ENCODE peak calls at places on chromosomes 2 and 18, in eight cellular contexts. L, K, P, Z, E, Q, D and G are unnamed samples.

GRCh38 chr2:72144746-72145657 is 2.7 kb downstream of the CYP26B1 start:
- DNase-seq in E (no peak), P (no peak), L (no peak), Q (no peak), Z (peak), D (no peak), K (no peak), G (no peak)

GRCh38 chr2:4673025-4673489 is 969.7 kb downstream of the DCDC2C start:
- DNase-seq in Q (no peak), D (no peak), E (no peak), K (no peak), L (peak), Z (no peak), P (peak), G (no peak)

GRCh38 chr2:113390133-113390849 is 47.2 kb upstream of the ZNG1B start:
- DNase-seq in Q (no peak), P (no peak), D (no peak), Z (peak), K (peak), E (peak), L (no peak), G (peak)

GRCh38 chr2:215698566-215698965 is 262.7 kb upstream of the FN1 start:
- DNase-seq in K (no peak), L (peak), P (no peak), D (no peak), E (no peak), Z (no peak), Q (no peak), G (no peak)

GRCh38 chr18:48952287-48953095 is 1.7 kb upstream of the SMAD7 start:
- DNase-seq in E (peak), Q (peak), Z (peak), K (peak), P (peak), L (peak), D (no peak), G (peak)

GRCh38 chr2:31018280-31018679 is 120.0 kb downstream of the GALNT14 start:
- DNase-seq in P (no peak), Z (no peak), L (no peak), E (no peak), D (no peak), Q (no peak), K (no peak), G (no peak)

GRCh38 chr18:34970106-34970505 is 71.1 kb upstream of the MAPRE2 start:
- DNase-seq in Z (no peak), E (no peak), P (no peak), K (no peak), L (no peak), D (no peak), Q (no peak), G (no peak)

GRCh38 chr2:240451108-240451611 is 15.7 kb downstream of the GPC1 start:
- DNase-seq in K (no peak), D (no peak), L (no peak), Z (peak), E (no peak), P (peak), Q (no peak), G (no peak)

GRCh38 chr2:97722227-97722626 is 8.9 kb downstream of the ZAP70 start:
- DNase-seq in E (no peak), Q (no peak), Z (no peak), D (no peak), L (no peak), P (no peak), K (no peak), G (no peak)

GRCh38 chr2:3679180-3679579 is 21.2 kb downstream of the ALLC start:
- DNase-seq in L (no peak), P (no peak), D (no peak), K (no peak), Q (no peak), Z (no peak), E (no peak), G (no peak)

GRCh38 chr2:37283207-37283606 is 41.4 kb downstream of the PRKD3 start:
- DNase-seq in P (no peak), L (peak), Z (no peak), Q (no peak), E (no peak), K (no peak), D (no peak), G (no peak)

GRCh38 chr2:112627060-112628040 is 18.4 kb upstream of the SLC20A1 start:
- DNase-seq in P (no peak), Z (no peak), Q (no peak), D (no peak), K (no peak), L (peak), E (no peak), G (no peak)

GRCh38 chr18:11305507-11305906 is 156.1 kb upstream of the PIEZO2 start:
- DNase-seq in P (no peak), L (no peak), Z (no peak), K (no peak), D (no peak), Q (no peak), E (no peak), G (no peak)

GRCh38 chr2:230327418-230328154 is 593 bp downstream of the SP140L start:
- DNase-seq in Z (no peak), D (no peak), L (no peak), P (no peak), K (no peak), E (no peak), Q (no peak), G (no peak)

GRCh38 chr2:33213244-33213643 is 263.2 kb upstream of the RASGRP3 start:
- DNase-seq in D (no peak), K (no peak), Q (no peak), Z (no peak), L (no peak), P (no peak), E (no peak), G (no peak)

GRCh38 chr2:235024951-235025773 is 73.3 kb downstream of the SH3BP4 start:
- DNase-seq in P (no peak), L (no peak), Z (no peak), D (no peak), E (peak), K (no peak), Q (no peak), G (no peak)

GRCh38 chr18:54043484-54044256 is 180.8 kb downstream of the MBD2 start:
- DNase-seq in Z (no peak), K (no peak), Q (no peak), D (no peak), P (no peak), E (no peak), L (no peak), G (no peak)

GRCh38 chr2:121635371-121635770 is 13.9 kb downstream of the CLASP1 start:
- DNase-seq in L (no peak), Q (no peak), D (no peak), Z (no peak), E (no peak), K (no peak), P (no peak), G (no peak)

GRCh38 chr2:239715202-239715601 is 309.9 kb downstream of the NDUFA10 start:
- DNase-seq in K (no peak), D (no peak), Q (no peak), Z (peak), E (no peak), L (no peak), P (no peak), G (no peak)

GRCh38 chr2:70692256-70692655 is 75.7 kb downstream of the ADD2 start:
- DNase-seq in L (no peak), Q (no peak), Z (no peak), E (no peak), K (no peak), D (no peak), P (no peak), G (no peak)